ENCODE peak calls at places on chromosomes 2 and 18, in ten cellular contexts. T is GM23338, H is GM12865, U is type B pancreatic cell, S is OCI-LY7, F is MM.1S, A is HFFc6, G is astrocyte of the spinal cord, M is psoas muscle, K is foreskin keratinocyte. N is an unnamed sample.

GRCh38 chr18:58490238-58490637 is 138.7 kb downstream of the ALPK2 start:
- DNase-seq in G (no peak), H (no peak), K (no peak), U (no peak), M (no peak), T (no peak), F (no peak), A (no peak), S (no peak), N (no peak)

GRCh38 chr2:189287982-189288494 is 108.5 kb upstream of the COL5A2 start:
- DNase-seq in M (no peak), G (peak; percentile 94), U (no peak), S (no peak), K (peak; percentile 98), H (peak; percentile 25), F (peak; percentile 51), A (peak; percentile 82), T (peak; percentile 82), N (peak; percentile 14)

GRCh38 chr2:226839960-226840359 is 4.1 kb downstream of the RHBDD1 start:
- DNase-seq in K (no peak), U (no peak), F (no peak), G (no peak), T (no peak), M (no peak), H (peak; percentile 40), A (no peak), S (peak; percentile 55), N (no peak)

GRCh38 chr2:207330912-207331311 is 165.2 kb upstream of the KLF7 start:
- DNase-seq in A (peak; percentile 89), U (no peak), F (no peak), G (peak; percentile 89), H (peak; percentile 95), T (no peak), S (no peak), K (peak; percentile 98), M (peak; percentile 33), N (peak; percentile 29)

GRCh38 chr18:63701952-63702351 is 808 bp upstream of the SERPINB11 start:
- DNase-seq in F (no peak), K (no peak), H (no peak), T (no peak), U (no peak), M (no peak), S (no peak), A (no peak), G (no peak), N (no peak)

GRCh38 chr18:45168883-45169585 is 446.2 kb upstream of the SLC14A2 start:
- DNase-seq in F (no peak), T (no peak), G (peak; percentile 58), M (no peak), K (peak; percentile 80), H (no peak), S (no peak), U (no peak), A (peak; percentile 83), N (no peak)

GRCh38 chr2:75157435-75157834 is 41.9 kb downstream of the TACR1 start:
- DNase-seq in K (no peak), H (no peak), U (no peak), S (no peak), T (peak; percentile 54), F (no peak), M (no peak), G (no peak), A (no peak), N (peak; percentile 29)

GRCh38 chr2:27773959-27774358 is 2.4 kb downstream of the MRPL33 start:
- DNase-seq in G (no peak), K (no peak), A (no peak), S (no peak), T (no peak), H (no peak), F (no peak), M (no peak), U (no peak), N (no peak)

GRCh38 chr18:29531746-29532145 is 1354.8 kb upstream of the CDH2 start:
- DNase-seq in A (peak; percentile 28), H (no peak), S (no peak), T (no peak), K (no peak), M (no peak), U (no peak), G (no peak), F (no peak), N (no peak)

GRCh38 chr2:238911376-238912227 is 63.7 kb downstream of the TWIST2 start:
- DNase-seq in T (no peak), G (no peak), S (no peak), H (no peak), A (no peak), K (no peak), U (peak; percentile 44), F (no peak), M (no peak), N (no peak)

GRCh38 chr2:217935245-217935879 is 67.4 kb downstream of the TNS1 start:
- DNase-seq in A (no peak), K (no peak), T (peak; percentile 40), M (peak; percentile 70), S (no peak), F (no peak), U (no peak), G (peak; percentile 44), H (no peak), N (no peak)

GRCh38 chr18:52907942-52908341 is 567.9 kb downstream of the DCC start:
- DNase-seq in G (no peak), F (no peak), M (no peak), T (peak; percentile 11), A (no peak), U (no peak), H (no peak), K (no peak), S (no peak), N (no peak)

GRCh38 chr18:52907522-52907921 is 567.5 kb downstream of the DCC start:
- DNase-seq in G (no peak), T (peak; percentile 13), A (no peak), F (no peak), S (no peak), K (no peak), H (no peak), M (no peak), U (no peak), N (no peak)

GRCh38 chr18:52902188-52902587 is 562.2 kb downstream of the DCC start:
- DNase-seq in F (no peak), G (no peak), H (no peak), T (no peak), M (no peak), S (no peak), A (no peak), K (no peak), U (no peak), N (no peak)

GRCh38 chr18:52903858-52904257 is 563.9 kb downstream of the DCC start:
- DNase-seq in A (no peak), F (peak; percentile 39), S (peak; percentile 15), G (peak; percentile 5), K (no peak), T (peak; percentile 77), H (peak; percentile 30), U (no peak), M (no peak), N (no peak)
- TF ChIP-seq CTCF in A (peak; percentile 24), F (peak; percentile 53), S (peak; percentile 74), G (peak; percentile 46), K (peak; percentile 52), T (peak; percentile 97), H (peak; percentile 44), U (peak; percentile 92), M (peak; percentile 22), N (peak; percentile 26)

DNA sequence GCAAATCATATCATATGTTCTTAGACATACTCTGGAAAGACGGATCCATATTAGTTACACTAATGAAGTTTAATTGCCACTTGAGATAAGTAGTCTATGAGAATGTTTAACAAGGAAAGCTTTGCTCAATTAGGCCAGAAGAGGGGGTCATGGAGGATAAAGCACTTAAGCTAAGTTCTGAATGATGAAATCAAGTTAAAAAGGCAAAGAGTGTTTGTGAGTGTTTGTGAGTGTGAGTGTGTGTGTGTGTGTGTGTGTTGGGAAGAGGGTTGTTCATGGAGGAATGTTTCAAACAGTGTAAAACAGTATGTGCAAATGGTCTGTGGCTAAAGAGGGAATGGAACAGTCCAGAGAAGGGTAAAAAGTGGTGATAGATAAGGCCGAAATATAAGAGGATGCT is 360.9 kb downstream of the ERBB4 start:
- DNase-seq in T (peak; percentile 72), U (no peak), H (no peak), S (no peak), K (no peak), A (no peak), F (no peak), G (no peak), M (no peak), N (no peak)
- TF ChIP-seq CTCF in T (peak; percentile 58), U (no peak), H (no peak), S (peak; percentile 21), K (peak; percentile 31), A (no peak), F (peak; percentile 12), G (no peak), M (no peak), N (no peak)

GRCh38 chr2:45890094-45890646 is 238.7 kb downstream of the PRKCE start:
- DNase-seq in H (no peak), F (no peak), M (no peak), T (no peak), A (no peak), G (no peak), U (no peak), S (no peak), K (no peak), N (no peak)
- TF ChIP-seq CTCF in H (no peak), F (no peak), M (no peak), T (no peak), A (no peak), G (no peak), U (no peak), S (no peak), K (no peak), N (no peak)

GRCh38 chr2:196448680-196449079 is 190.8 kb upstream of the CCDC150 start:
- DNase-seq in K (no peak), T (no peak), F (no peak), G (no peak), A (no peak), M (no peak), H (no peak), S (no peak), U (no peak), N (no peak)

GRCh38 chr2:196454492-196454891 is 185.0 kb upstream of the CCDC150 start:
- DNase-seq in K (no peak), G (no peak), F (no peak), U (no peak), A (no peak), T (no peak), H (no peak), S (no peak), M (no peak), N (no peak)

GRCh38 chr2:196452758-196453157 is 186.8 kb upstream of the CCDC150 start:
- DNase-seq in S (no peak), U (no peak), A (no peak), K (no peak), T (no peak), G (no peak), M (no peak), H (no peak), F (no peak), N (no peak)

GRCh38 chr2:196449083-196449482 is 190.4 kb upstream of the CCDC150 start:
- DNase-seq in G (no peak), S (no peak), U (no peak), A (no peak), K (no peak), F (no peak), H (peak; percentile 44), T (no peak), M (no peak), N (peak; percentile 18)

GRCh38 chr2:196453613-196454047 is 185.9 kb upstream of the CCDC150 start:
- DNase-seq in S (peak; percentile 47), A (peak; percentile 32), M (no peak), F (peak; percentile 41), K (no peak), T (peak; percentile 79), G (peak; percentile 70), U (no peak), H (peak; percentile 84), N (peak; percentile 38)
- TF ChIP-seq CTCF in S (peak; percentile 85), A (peak; percentile 80), M (peak; percentile 35), F (peak; percentile 65), K (peak; percentile 80), T (peak; percentile 73), G (peak; percentile 76), U (peak; percentile 63), H (peak; percentile 66), N (peak; percentile 75)